ENCODE peak calls at places on chromosome 7, in seven cellular contexts. H, U, C, P, L, W and T are unnamed samples.

GRCh38 chr7:68107256-68107655 is 1110.6 kb downstream of the TYW1 start:
- DNase-seq in H (no peak), U (no peak), C (no peak), P (peak), L (no peak), W (no peak), T (no peak)

GRCh38 chr7:130965515-130965914 is 231.5 kb upstream of the KLF14 start:
- DNase-seq in H (no peak), U (no peak), C (no peak), P (no peak), L (no peak), W (no peak), T (no peak)

GRCh38 chr7:106603300-106603699 is 57.7 kb downstream of the CCDC71L start:
- DNase-seq in H (no peak), U (no peak), C (no peak), P (peak), L (no peak), W (no peak), T (no peak)

GRCh38 chr7:140342732-140343514 is 55.4 kb downstream of the SLC37A3 start:
- DNase-seq in H (no peak), U (no peak), C (peak), P (peak), L (no peak), W (peak), T (no peak)

GRCh38 chr7:95330194-95331003 is 6.1 kb upstream of the PON1 start:
- DNase-seq in H (no peak), U (no peak), C (peak), P (no peak), L (no peak), W (peak), T (no peak)

GRCh38 chr7:19519443-19519977 is 189.3 kb downstream of the POLR1F start:
- DNase-seq in H (no peak), U (no peak), C (no peak), P (peak), L (no peak), W (peak), T (no peak)

GRCh38 chr7:26081627-26082026 is 70.4 kb upstream of the NFE2L3 start:
- DNase-seq in H (no peak), U (no peak), C (no peak), P (no peak), L (no peak), W (no peak), T (no peak)

GRCh38 chr7:29243777-29244655 is 49.4 kb downstream of the CHN2 start:
- DNase-seq in H (no peak), U (peak), C (no peak), P (no peak), L (no peak), W (no peak), T (no peak)

GRCh38 chr7:2872296-2872874 is 28.3 kb upstream of the GNA12 start:
- DNase-seq in H (no peak), U (no peak), C (no peak), P (peak), L (no peak), W (no peak), T (no peak)